ENCODE peak calls at places on chromosome 13, in four cellular contexts. One of them, this sample, is unnamed.

GRCh38 chr13:42007844-42008243 is 40.6 kb upstream of the DGKH start:
- DNase-seq in GM23338: no peak
- DNase-seq in mucosa of descending colon: no peak
- DNase-seq in HFF-Myc: no peak
- DNase-seq in this sample: no peak

GRCh38 chr13:92677571-92677970 is 549.0 kb upstream of the GPC6 start:
- DNase-seq in GM23338: peak; percentile 16
- DNase-seq in mucosa of descending colon: no peak
- DNase-seq in HFF-Myc: no peak
- DNase-seq in this sample: no peak

GRCh38 chr13:28301839-28302238 is 163.5 kb downstream of the PAN3 start:
- DNase-seq in HFF-Myc: no peak
- DNase-seq in GM23338: peak; percentile 61
- DNase-seq in mucosa of descending colon: no peak
- DNase-seq in this sample: no peak

GRCh38 chr13:25067054-25067453 is 28.9 kb upstream of the PABPC3 start:
- DNase-seq in HFF-Myc: no peak
- DNase-seq in GM23338: peak; percentile 42
- DNase-seq in mucosa of descending colon: no peak
- DNase-seq in this sample: no peak

GRCh38 chr13:59250276-59250990 is 913.3 kb downstream of the DIAPH3 start:
- DNase-seq in GM23338: no peak
- DNase-seq in HFF-Myc: no peak
- DNase-seq in mucosa of descending colon: no peak
- DNase-seq in this sample: no peak

GRCh38 chr13:101474419-101474957 is 22.0 kb downstream of the ITGBL1 start:
- DNase-seq in HFF-Myc: peak; percentile 69
- DNase-seq in GM23338: peak; percentile 79
- DNase-seq in mucosa of descending colon: no peak
- DNase-seq in this sample: no peak

GRCh38 chr13:48158290-48158689 is 63.4 kb upstream of the MED4 start:
- DNase-seq in mucosa of descending colon: no peak
- DNase-seq in HFF-Myc: no peak
- DNase-seq in GM23338: no peak
- DNase-seq in this sample: no peak

GRCh38 chr13:79724348-79725103 is 243.6 kb downstream of the NDFIP2 start:
- DNase-seq in GM23338: no peak
- DNase-seq in HFF-Myc: no peak
- DNase-seq in mucosa of descending colon: peak; percentile 57
- DNase-seq in this sample: no peak

GRCh38 chr13:80084086-80084676 is 256.7 kb downstream of the SPRY2 start:
- DNase-seq in GM23338: peak; percentile 28
- DNase-seq in mucosa of descending colon: no peak
- DNase-seq in HFF-Myc: peak; percentile 50
- DNase-seq in this sample: peak; percentile 41

GRCh38 chr13:63012016-63012415 is 1596.4 kb upstream of the PCDH20 start:
- DNase-seq in HFF-Myc: no peak
- DNase-seq in GM23338: no peak
- DNase-seq in mucosa of descending colon: no peak
- DNase-seq in this sample: no peak

GRCh38 chr13:30735025-30735967 is at the start of gene ALOX5AP:
- DNase-seq in mucosa of descending colon: peak; percentile 29
- DNase-seq in HFF-Myc: no peak
- DNase-seq in GM23338: no peak
- DNase-seq in this sample: no peak

GRCh38 chr13:69793803-69794453 is 313.7 kb upstream of the ATXN8OS start:
- DNase-seq in GM23338: peak; percentile 44
- DNase-seq in mucosa of descending colon: no peak
- DNase-seq in HFF-Myc: no peak
- DNase-seq in this sample: no peak

GRCh38 chr13:89205856-89206255 is 1534.7 kb downstream of the SLITRK5 start:
- DNase-seq in mucosa of descending colon: no peak
- DNase-seq in HFF-Myc: no peak
- DNase-seq in GM23338: no peak
- DNase-seq in this sample: no peak

GRCh38 chr13:42803563-42804212 is 22.3 kb downstream of the FAM216B start:
- DNase-seq in GM23338: no peak
- DNase-seq in HFF-Myc: no peak
- DNase-seq in mucosa of descending colon: no peak
- DNase-seq in this sample: no peak

GRCh38 chr13:83449666-83450395 is 432.4 kb downstream of the SLITRK1 start:
- DNase-seq in HFF-Myc: no peak
- DNase-seq in GM23338: peak; percentile 5
- DNase-seq in mucosa of descending colon: no peak
- DNase-seq in this sample: peak; percentile 77

GRCh38 chr13:99686944-99687382 is 185.7 kb downstream of the TM9SF2 start:
- DNase-seq in GM23338: peak; percentile 98
- DNase-seq in mucosa of descending colon: peak; percentile 44
- DNase-seq in HFF-Myc: no peak
- DNase-seq in this sample: no peak
- TF ChIP-seq CTCF in GM23338: no peak
- TF ChIP-seq CTCF in mucosa of descending colon: no peak
- TF ChIP-seq CTCF in HFF-Myc: no peak
- TF ChIP-seq CTCF in this sample: no peak

GRCh38 chr13:99617474-99618255 is 116.4 kb downstream of the TM9SF2 start:
- DNase-seq in mucosa of descending colon: peak; percentile 12
- DNase-seq in GM23338: peak; percentile 89
- DNase-seq in HFF-Myc: peak; percentile 69
- DNase-seq in this sample: no peak
- TF ChIP-seq CTCF in mucosa of descending colon: no peak
- TF ChIP-seq CTCF in GM23338: peak; percentile 97
- TF ChIP-seq CTCF in HFF-Myc: peak; percentile 92
- TF ChIP-seq CTCF in this sample: no peak

DNA sequence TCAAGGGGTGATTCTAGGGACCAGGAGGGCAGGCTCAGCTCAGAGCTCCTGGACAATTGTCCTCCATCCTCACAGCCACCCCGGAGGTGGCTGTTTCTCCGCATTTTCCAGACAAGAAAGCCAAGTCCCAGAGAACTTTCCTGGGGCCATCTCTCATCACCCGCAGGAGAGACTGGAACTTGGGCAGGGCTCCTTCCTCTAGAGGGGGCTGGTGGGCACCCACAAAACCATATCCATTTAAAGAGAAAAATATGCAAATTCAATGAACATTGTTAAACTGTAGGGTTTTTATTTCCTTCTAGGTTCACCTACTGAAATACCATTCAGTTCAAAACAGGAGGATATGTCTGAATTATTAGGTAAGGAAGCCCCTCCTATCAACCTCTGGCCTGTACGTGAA is 16.6 kb downstream of the SPACA7 start:
- DNase-seq in GM23338: peak; percentile 15
- DNase-seq in HFF-Myc: no peak
- DNase-seq in mucosa of descending colon: no peak
- DNase-seq in this sample: no peak
- TF ChIP-seq CTCF in GM23338: peak; percentile 52
- TF ChIP-seq CTCF in HFF-Myc: no peak
- TF ChIP-seq CTCF in mucosa of descending colon: no peak
- TF ChIP-seq CTCF in this sample: no peak

DNA sequence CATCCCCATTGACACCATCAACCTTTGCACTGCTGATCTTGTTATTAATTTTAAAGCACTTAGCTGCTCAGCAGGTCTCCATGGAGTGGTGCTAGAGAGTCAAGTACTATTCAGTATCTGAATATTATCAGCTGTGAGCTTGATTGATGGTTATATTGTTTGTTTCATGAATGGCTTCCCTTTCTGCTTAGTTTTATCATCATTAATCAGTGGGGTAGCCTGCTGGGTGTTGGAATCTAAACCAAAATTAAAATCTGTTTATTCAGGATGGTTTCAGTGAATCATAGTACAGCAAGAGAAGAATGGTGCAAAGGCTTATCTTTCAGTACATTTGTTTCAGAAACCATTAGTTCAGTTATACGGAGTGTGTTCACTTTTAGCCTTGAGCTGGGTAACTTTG is 42.5 kb upstream of the SCEL start:
- DNase-seq in HFF-Myc: no peak
- DNase-seq in GM23338: no peak
- DNase-seq in mucosa of descending colon: peak; percentile 25
- DNase-seq in this sample: peak; percentile 55
- TF ChIP-seq CTCF in HFF-Myc: peak; percentile 34
- TF ChIP-seq CTCF in GM23338: peak; percentile 47
- TF ChIP-seq CTCF in mucosa of descending colon: no peak
- TF ChIP-seq CTCF in this sample: peak; percentile 64

DNA sequence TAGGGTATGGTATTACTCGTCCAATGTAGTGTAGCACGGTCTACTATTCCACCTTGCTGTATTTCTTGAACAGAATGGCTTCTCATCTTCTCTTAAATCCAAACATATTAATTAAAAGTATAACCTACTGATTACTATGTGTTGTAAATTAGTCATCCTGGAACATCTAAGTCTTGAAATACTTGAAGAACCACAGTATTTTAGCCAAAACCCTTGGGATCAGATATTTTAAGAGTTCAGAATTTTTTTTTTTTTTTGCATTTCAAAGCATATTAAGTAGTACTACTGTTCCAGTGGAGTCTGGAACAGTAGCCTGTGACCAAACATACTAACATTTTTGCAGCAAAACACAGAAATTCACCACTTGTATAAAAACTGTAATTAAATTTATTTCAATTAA is 30.1 kb downstream of the ZC3H13 start:
- DNase-seq in HFF-Myc: no peak
- DNase-seq in mucosa of descending colon: no peak
- DNase-seq in GM23338: no peak
- DNase-seq in this sample: no peak
- TF ChIP-seq CTCF in HFF-Myc: no peak
- TF ChIP-seq CTCF in mucosa of descending colon: no peak
- TF ChIP-seq CTCF in GM23338: no peak
- TF ChIP-seq CTCF in this sample: no peak

DNA sequence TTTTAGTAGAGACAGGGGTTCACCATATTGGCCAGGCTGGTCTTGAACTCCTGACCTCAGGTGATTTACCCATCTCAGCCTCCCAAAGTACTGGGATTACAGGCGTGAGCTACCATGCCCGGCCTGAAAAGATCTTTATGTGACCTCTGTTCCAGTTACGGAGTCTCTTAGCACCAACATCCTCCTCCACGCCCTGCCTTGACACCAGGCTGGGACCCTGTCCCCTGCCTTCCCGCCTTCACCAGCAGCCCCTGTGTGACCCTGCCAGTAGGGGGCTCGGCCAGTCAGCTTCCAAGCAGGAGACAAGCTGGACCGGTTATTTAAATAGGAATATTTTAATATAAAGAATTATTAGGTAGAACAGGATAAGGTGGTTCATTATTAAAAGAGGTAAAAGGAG is 54.2 kb downstream of the GPR12 start:
- DNase-seq in mucosa of descending colon: no peak
- DNase-seq in GM23338: peak; percentile 22
- DNase-seq in HFF-Myc: no peak
- DNase-seq in this sample: no peak
- TF ChIP-seq CTCF in mucosa of descending colon: no peak
- TF ChIP-seq CTCF in GM23338: peak; percentile 41
- TF ChIP-seq CTCF in HFF-Myc: no peak
- TF ChIP-seq CTCF in this sample: no peak

This sample was measured in RWPE1.